ENCODE peak calls at places on chromosomes 6 and 20, in six cellular contexts. P is NCI-H82, S is retina, A is hippocampal formation, C is mammary epithelial cell, F is GM04504. N is an unnamed sample.

GRCh38 chr6:42898891-42899361 is 16.9 kb upstream of the PTCRA start:
- DNase-seq in P (peak; percentile 93), S (peak; percentile 76), A (peak; percentile 57), C (peak; percentile 37), F (no peak), N (peak; percentile 67)

GRCh38 chr6:160386869-160387518 is 38.8 kb downstream of the SLC22A3 start:
- DNase-seq in P (no peak), S (no peak), A (no peak), C (peak; percentile 83), F (no peak), N (no peak)

GRCh38 chr6:167113047-167113446 is 9.8 kb upstream of the CCR6 start:
- DNase-seq in P (no peak), S (no peak), A (no peak), C (no peak), F (no peak), N (no peak)

GRCh38 chr20:5039255-5039657 is 37.9 kb upstream of the SLC23A2 start:
- DNase-seq in P (no peak), S (no peak), A (no peak), C (no peak), F (no peak), N (no peak)

GRCh38 chr20:56422131-56422823 is 10.2 kb downstream of the CASS4 start:
- DNase-seq in P (no peak), S (no peak), A (no peak), C (peak; percentile 55), F (no peak), N (no peak)

GRCh38 chr6:99216959-99217358 is 132.5 kb downstream of the FAXC start:
- DNase-seq in P (no peak), S (no peak), A (no peak), C (no peak), F (no peak), N (no peak)

GRCh38 chr20:62363920-62364851 is 2.9 kb downstream of the LAMA5 start:
- DNase-seq in P (no peak), S (peak; percentile 33), A (no peak), C (no peak), F (no peak), N (no peak)

GRCh38 chr6:107540465-107540857 is 50.5 kb downstream of the SOBP start:
- DNase-seq in P (no peak), S (no peak), A (no peak), C (no peak), F (no peak), N (peak; percentile 43)

GRCh38 chr6:170441316-170441715 is 111.8 kb downstream of the PSMB1 start:
- DNase-seq in P (no peak), S (no peak), A (no peak), C (no peak), F (no peak), N (no peak)

GRCh38 chr20:62254021-62254724 is 15.9 kb downstream of the OSBPL2 start:
- DNase-seq in P (no peak), S (peak; percentile 69), A (no peak), C (no peak), F (no peak), N (no peak)

GRCh38 chr20:2914160-2914559 is 40.9 kb downstream of the PTPRA start:
- DNase-seq in P (peak; percentile 62), S (no peak), A (no peak), C (peak; percentile 18), F (no peak), N (peak; percentile 36)

GRCh38 chr6:64890609-64891008 is 816.4 kb downstream of the EYS start:
- DNase-seq in P (no peak), S (no peak), A (no peak), C (no peak), F (no peak), N (no peak)

GRCh38 chr6:45422541-45423110 is 44.9 kb upstream of the SUPT3H start:
- DNase-seq in P (peak; percentile 66), S (peak; percentile 71), A (no peak), C (peak; percentile 57), F (no peak), N (no peak)

GRCh38 chr6:53984163-53984562 is 127.1 kb upstream of the MLIP start:
- DNase-seq in P (no peak), S (no peak), A (no peak), C (peak; percentile 97), F (peak; percentile 75), N (no peak)

GRCh38 chr6:166341464-166341863 is 881 bp downstream of the SFT2D1 start:
- DNase-seq in P (no peak), S (no peak), A (no peak), C (no peak), F (no peak), N (no peak)

GRCh38 chr20:22581437-22582385 is 2.7 kb downstream of the FOXA2 start:
- DNase-seq in P (no peak), S (peak; percentile 15), A (no peak), C (no peak), F (no peak), N (no peak)

GRCh38 chr6:11918021-11918738 is 93.9 kb upstream of the HIVEP1 start:
- DNase-seq in P (no peak), S (peak; percentile 80), A (no peak), C (peak; percentile 51), F (peak; percentile 72), N (no peak)

GRCh38 chr6:2630362-2630761 is 120.4 kb downstream of the MYLK4 start:
- DNase-seq in P (no peak), S (no peak), A (no peak), C (peak; percentile 95), F (peak; percentile 49), N (no peak)

GRCh38 chr6:137218473-137218916 is 690 bp downstream of the IFNGR1 start:
- DNase-seq in P (peak; percentile 73), S (no peak), A (peak; percentile 36), C (peak; percentile 78), F (peak; percentile 52), N (peak; percentile 47)

N was measured in globus pallidus.